ENCODE peak calls at places on chromosomes 4 and X, in four cellular contexts. E is HCT116, C is K562, J is HepG2. O is an unnamed sample.

GRCh38 chrX:11543249-11543648 is 122.5 kb downstream of the ARHGAP6 start:
- DNase-seq in E (no peak), C (peak), J (no peak), O (no peak)

GRCh38 chr4:119300072-119300387 is 21.9 kb downstream of the FABP2 start:
- DNase-seq in E (no peak), C (peak), J (no peak), O (no peak)

GRCh38 chr4:115357767-115358166 is 244.3 kb upstream of the NDST4 start:
- DNase-seq in E (no peak), C (no peak), J (no peak), O (no peak)

GRCh38 chr4:112982677-112983076 is 66.8 kb upstream of the ANK2 start:
- DNase-seq in E (no peak), C (no peak), J (no peak), O (no peak)

GRCh38 chr4:104491396-104491821 is 3.3 kb downstream of the CXXC4 start:
- DNase-seq in E (no peak), C (peak), J (no peak), O (no peak)

GRCh38 chr4:102500371-102501175 is 586 bp upstream of the NFKB1 start:
- DNase-seq in E (no peak), C (peak), J (peak), O (no peak)

GRCh38 chr4:141571368-141571767 is 65.0 kb upstream of the IL15 start:
- DNase-seq in E (no peak), C (no peak), J (no peak), O (no peak)

GRCh38 chr4:169410839-169411770 is 140.3 kb upstream of the SH3RF1 start:
- DNase-seq in E (no peak), C (no peak), J (no peak), O (no peak)

GRCh38 chr4:21768349-21769310 is 179.9 kb downstream of the KCNIP4 start:
- DNase-seq in E (peak), C (peak), J (peak), O (peak)

GRCh38 chrX:100615015-100615414 is 21.6 kb downstream of the TSPAN6 start:
- DNase-seq in E (peak), C (peak), J (peak), O (no peak)

GRCh38 chr4:6198278-6198677 is 2.1 kb downstream of the JAKMIP1 start:
- DNase-seq in E (no peak), C (no peak), J (no peak), O (no peak)

GRCh38 chr4:57876934-57877554 is 766.9 kb upstream of the IGFBP7 start:
- DNase-seq in E (no peak), C (no peak), J (no peak), O (no peak)

GRCh38 chr4:30726090-30726668 is 6.0 kb downstream of the PCDH7 start:
- DNase-seq in E (no peak), C (no peak), J (no peak), O (no peak)

GRCh38 chrX:123581586-123581985 is 151.3 kb downstream of the THOC2 start:
- DNase-seq in E (no peak), C (no peak), J (no peak), O (no peak)

GRCh38 chrX:30635630-30636029 is 17.6 kb upstream of the GK start:
- DNase-seq in E (no peak), C (peak), J (no peak), O (no peak)

GRCh38 chr4:71186257-71186565 is 152.6 kb upstream of the SLC4A4 start:
- DNase-seq in E (no peak), C (no peak), J (no peak), O (no peak)

GRCh38 chr4:31979988-31980387 is 1259.8 kb downstream of the PCDH7 start:
- DNase-seq in E (no peak), C (no peak), J (no peak), O (no peak)

GRCh38 chr4:52059372-52059771 is 8.3 kb downstream of the SPATA18 start:
- DNase-seq in E (no peak), C (no peak), J (no peak), O (no peak)

GRCh38 chr4:132332932-132333722 is 816.0 kb upstream of the PCDH10 start:
- DNase-seq in E (peak), C (peak), J (peak), O (no peak)

GRCh38 chrX:70208479-70208878 is 26.0 kb upstream of the AWAT1 start:
- DNase-seq in E (no peak), C (no peak), J (no peak), O (no peak)

GRCh38 chr4:99205104-99205979 is 13.7 kb downstream of the ADH6 start:
- DNase-seq in E (no peak), C (no peak), J (peak), O (no peak)

GRCh38 chr4:88481557-88481956 is 24.6 kb downstream of the HERC5 start:
- DNase-seq in E (no peak), C (no peak), J (no peak), O (no peak)

GRCh38 chr4:88477229-88477860 is 20.4 kb downstream of the HERC5 start:
- DNase-seq in E (no peak), C (no peak), J (no peak), O (no peak)

GRCh38 chr4:88478247-88478646 is 21.3 kb downstream of the HERC5 start:
- DNase-seq in E (no peak), C (no peak), J (peak), O (no peak)
- TF ChIP-seq TCF7L2 in E (no peak), C (no peak), J (no peak), O (no peak)

DNA sequence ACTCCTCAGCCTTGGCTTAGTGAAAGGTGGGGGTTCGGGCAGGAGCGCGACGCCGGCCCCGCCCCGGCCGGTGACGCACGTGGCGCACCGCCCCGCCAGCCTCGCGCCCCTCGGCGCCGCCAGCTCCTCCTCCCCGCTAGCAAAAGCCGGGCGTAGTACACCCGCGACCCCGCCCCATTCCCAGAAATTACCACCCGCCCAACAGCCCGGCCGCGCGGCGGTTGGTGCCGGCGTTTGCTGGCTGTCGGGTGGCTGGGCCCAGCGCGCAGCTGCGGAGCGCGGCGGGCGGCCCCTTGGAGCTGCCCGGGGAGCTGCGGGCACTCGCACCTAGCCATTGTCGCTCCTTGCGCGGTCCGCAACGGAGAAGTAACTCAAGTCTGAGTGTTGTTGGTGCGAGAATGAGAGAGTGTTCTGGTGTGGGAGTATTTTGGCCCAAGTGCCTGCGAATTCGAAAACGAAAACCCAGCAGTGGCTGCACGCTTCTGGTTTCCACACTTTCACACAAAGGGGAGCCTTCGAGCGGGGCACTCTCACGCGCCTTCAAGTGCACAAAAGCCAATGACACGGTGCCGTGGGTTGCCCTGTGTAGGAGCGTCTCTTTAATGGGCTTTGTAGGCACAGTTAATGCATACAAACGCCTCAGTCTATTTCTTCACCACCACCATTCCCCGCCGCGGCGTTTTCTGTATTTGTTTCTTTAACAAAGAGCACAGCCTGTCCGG is 1.0 kb upstream of the ELF2 start:
- DNase-seq in E (peak), C (peak), J (peak), O (no peak)
- TF ChIP-seq REST in E (no peak), C (no peak), J (no peak), O (no peak)

GRCh38 chr4:181509073-181509472 is 734.1 kb upstream of the TENM3 start:
- DNase-seq in E (no peak), C (no peak), J (no peak), O (no peak)
- H3K27ac ChIP-seq in E (no peak), C (no peak), J (no peak), O (no peak)

GRCh38 chrX:37783284-37783683 is 3.4 kb downstream of the CYBB start:
- DNase-seq in E (no peak), C (no peak), J (no peak), O (no peak)

GRCh38 chrX:37776283-37776986 is 3.4 kb upstream of the CYBB start:
- DNase-seq in E (no peak), C (no peak), J (no peak), O (no peak)

GRCh38 chrX:37781808-37782207 is 1.9 kb downstream of the CYBB start:
- DNase-seq in E (no peak), C (no peak), J (no peak), O (no peak)

GRCh38 chrX:37776987-37777325 is 2.9 kb upstream of the CYBB start:
- DNase-seq in E (no peak), C (no peak), J (no peak), O (no peak)

DNA sequence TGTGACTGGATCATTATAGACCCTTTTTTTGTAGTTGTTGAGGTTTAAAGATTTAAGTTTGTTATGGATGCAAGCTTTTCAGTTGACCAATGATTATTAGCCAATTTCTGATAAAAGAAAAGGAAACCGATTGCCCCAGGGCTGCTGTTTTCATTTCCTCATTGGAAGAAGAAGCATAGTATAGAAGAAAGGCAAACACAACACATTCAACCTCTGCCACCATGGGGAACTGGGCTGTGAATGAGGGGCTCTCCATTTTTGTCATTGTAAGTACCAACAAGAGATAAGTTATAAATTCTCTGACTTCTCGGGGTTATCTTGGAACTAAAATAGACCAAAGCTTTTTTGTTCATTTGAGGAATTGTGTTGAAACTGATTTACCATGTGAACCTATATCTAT is at the start of gene CYBB:
- DNase-seq in E (no peak), C (no peak), J (no peak), O (no peak)
- TF ChIP-seq TCF7L2 in E (no peak), C (no peak), J (no peak), O (no peak)

DNA sequence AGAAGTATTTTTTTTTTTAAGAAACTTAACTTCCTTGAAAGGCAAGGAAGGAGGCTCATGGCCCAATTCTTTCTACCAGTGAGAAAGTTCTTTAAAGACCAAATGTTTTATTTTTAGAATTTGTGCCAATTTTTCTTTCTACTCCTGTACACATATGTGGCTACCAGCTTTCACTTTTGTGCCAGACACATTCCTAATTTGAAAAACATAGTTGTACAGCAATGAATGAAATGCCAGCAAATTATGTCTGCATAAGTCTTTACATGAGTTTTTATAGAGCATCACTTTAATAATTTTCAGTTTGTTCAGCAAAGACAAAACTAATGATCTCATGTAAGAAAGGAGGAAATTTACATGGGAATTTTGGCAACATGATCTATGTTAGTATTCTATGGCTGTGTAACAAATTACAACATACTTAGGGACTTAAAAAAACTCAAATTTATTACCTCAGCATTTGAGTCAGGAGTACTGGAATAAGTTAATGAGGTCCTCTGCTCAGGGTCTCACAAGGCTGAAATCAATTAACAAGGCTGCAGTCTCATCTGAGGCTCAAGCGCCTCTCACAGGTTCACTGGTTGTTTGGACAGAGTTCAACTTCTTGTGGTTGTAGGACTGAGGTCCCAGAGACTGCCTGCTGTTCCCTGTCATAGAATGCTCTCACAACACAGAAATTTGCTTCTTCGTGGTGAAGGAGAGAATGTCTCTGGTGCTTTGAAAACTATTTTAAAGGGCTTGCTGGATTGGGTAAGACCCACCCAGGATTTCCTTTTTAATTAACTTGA is 678.2 kb upstream of the FAM241A start:
- DNase-seq in E (no peak), C (no peak), J (no peak), O (no peak)
- TF ChIP-seq REST in E (no peak), C (no peak), J (no peak), O (no peak)

GRCh38 chr4:59925290-59925689 is 1274.8 kb upstream of the ADGRL3 start:
- DNase-seq in E (no peak), C (no peak), J (no peak), O (no peak)

DNA sequence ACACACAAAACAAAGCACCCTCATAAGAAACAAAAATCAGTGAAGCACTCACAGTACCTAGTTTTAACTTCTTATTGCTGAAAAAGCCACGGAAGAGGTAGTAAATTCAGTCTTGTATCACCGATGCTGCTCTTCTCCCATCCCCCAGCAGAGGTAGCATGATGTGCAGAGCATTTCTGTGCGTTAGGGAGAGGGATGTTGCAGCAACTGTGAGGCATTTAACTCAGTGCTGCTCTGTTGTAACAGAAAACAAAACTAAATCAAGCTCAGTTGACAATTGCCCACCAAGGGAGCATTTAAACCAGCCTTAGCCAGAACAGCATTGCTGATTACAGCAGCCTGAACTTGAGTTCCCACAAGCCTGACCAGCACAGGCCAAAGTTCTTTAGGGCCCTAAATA is 1279.7 kb upstream of the ADGRL3 start:
- DNase-seq in E (no peak), C (no peak), J (no peak), O (no peak)
- H3K27ac ChIP-seq in E (no peak), C (no peak), J (no peak), O (no peak)

DNA sequence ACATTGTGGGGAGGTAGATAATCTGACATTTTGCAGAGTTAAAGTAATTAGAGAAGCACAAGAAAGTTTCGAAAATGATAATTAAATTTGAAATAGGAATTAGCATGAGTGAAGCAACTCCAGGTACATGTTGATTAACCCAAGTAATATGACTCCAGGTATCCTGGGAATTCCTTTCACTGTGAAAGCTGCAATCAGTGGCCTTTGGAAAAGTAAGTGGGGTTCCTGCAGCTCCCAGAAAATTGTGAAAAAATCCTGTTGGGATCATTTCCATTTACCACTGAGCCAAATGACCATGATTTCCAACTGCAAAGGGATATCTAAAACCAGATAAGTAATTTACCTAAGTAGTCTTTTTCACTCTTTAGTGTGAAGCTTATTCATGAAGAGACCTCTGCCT is 26.1 kb upstream of the CXCL2 start:
- DNase-seq in E (no peak), C (no peak), J (no peak), O (no peak)
- TF ChIP-seq TCF7L2 in E (no peak), C (no peak), J (no peak), O (no peak)

O was measured in Panc1.